ENCODE peak calls at places on chromosomes 3 and 15, in eight cellular contexts. O is Caki2, U is GM04503, I is dorsolateral prefrontal cortex, K is NAMALWA, Y is HTR-8/SVneo, Q is heart left ventricle, L is transverse colon. T is an unnamed sample.

GRCh38 chr3:72960812-72961518 is 35.6 kb upstream of the PPP4R2 start:
- DNase-seq in O (no peak), U (no peak), I (no peak), K (no peak), Y (no peak), Q (peak), L (peak), T (no peak)

GRCh38 chr3:127147291-127147905 is 45.5 kb upstream of the PRR23E start:
- DNase-seq in O (no peak), U (no peak), I (no peak), K (no peak), Y (no peak), Q (no peak), L (no peak), T (no peak)

GRCh38 chr15:74318376-74319137 is 48.9 kb downstream of the CYP11A1 start:
- DNase-seq in O (no peak), U (no peak), I (no peak), K (peak), Y (no peak), Q (peak), L (no peak), T (no peak)

GRCh38 chr3:158991146-158991705 is 189.4 kb downstream of the MFSD1 start:
- DNase-seq in O (no peak), U (no peak), I (no peak), K (no peak), Y (no peak), Q (no peak), L (peak), T (no peak)

GRCh38 chr3:171704002-171704401 is 106.3 kb downstream of the PLD1 start:
- DNase-seq in O (no peak), U (no peak), I (no peak), K (peak), Y (peak), Q (no peak), L (peak), T (peak)

GRCh38 chr3:56682458-56683121 is 475 bp downstream of the TASOR start:
- DNase-seq in O (peak), U (peak), I (peak), K (peak), Y (peak), Q (peak), L (peak), T (peak)

GRCh38 chr15:60476713-60477112 is 2.2 kb downstream of the ICE2 start:
- DNase-seq in O (no peak), U (peak), I (no peak), K (no peak), Y (no peak), Q (no peak), L (no peak), T (no peak)

GRCh38 chr3:45644467-45645201 is 44.6 kb upstream of the SACM1L start:
- DNase-seq in O (peak), U (peak), I (no peak), K (no peak), Y (peak), Q (no peak), L (no peak), T (no peak)

GRCh38 chr3:169218314-169218983 is 445.1 kb downstream of the MECOM start:
- DNase-seq in O (peak), U (no peak), I (no peak), K (peak), Y (peak), Q (peak), L (peak), T (no peak)

GRCh38 chr15:85749261-85750151 is 45.2 kb downstream of the KLHL25 start:
- DNase-seq in O (no peak), U (no peak), I (no peak), K (no peak), Y (no peak), Q (peak), L (no peak), T (no peak)

GRCh38 chr3:13655074-13655913 is 106.4 kb downstream of the FBLN2 start:
- DNase-seq in O (no peak), U (no peak), I (no peak), K (no peak), Y (peak), Q (peak), L (peak), T (no peak)

GRCh38 chr3:135930243-135930642 is 35.3 kb upstream of the PPP2R3A start:
- DNase-seq in O (no peak), U (no peak), I (no peak), K (no peak), Y (no peak), Q (no peak), L (no peak), T (no peak)

GRCh38 chr15:83287541-83288027 is 3.1 kb upstream of the BNC1 start:
- DNase-seq in O (no peak), U (peak), I (no peak), K (no peak), Y (peak), Q (no peak), L (no peak), T (no peak)

GRCh38 chr3:37787027-37787868 is 74.4 kb upstream of the CTDSPL start:
- DNase-seq in O (no peak), U (no peak), I (no peak), K (no peak), Y (no peak), Q (peak), L (no peak), T (no peak)

GRCh38 chr15:79960502-79961217 is 10.3 kb downstream of the BCL2A1 start:
- DNase-seq in O (no peak), U (no peak), I (no peak), K (no peak), Y (no peak), Q (no peak), L (no peak), T (no peak)

GRCh38 chr15:34336333-34336732 is 1.2 kb downstream of the SLC12A6 start:
- DNase-seq in O (no peak), U (no peak), I (no peak), K (no peak), Y (no peak), Q (no peak), L (peak), T (no peak)

GRCh38 chr15:69531302-69532027 is 78.8 kb downstream of the RPLP1 start:
- DNase-seq in O (no peak), U (no peak), I (peak), K (no peak), Y (no peak), Q (peak), L (no peak), T (no peak)

GRCh38 chr3:19559724-19560442 is 374.1 kb downstream of the EFHB start:
- DNase-seq in O (no peak), U (no peak), I (no peak), K (peak), Y (no peak), Q (no peak), L (no peak), T (peak)

GRCh38 chr3:58621086-58621830 is 44.1 kb upstream of the FAM107A start:
- DNase-seq in O (no peak), U (no peak), I (no peak), K (no peak), Y (no peak), Q (no peak), L (no peak), T (no peak)

T was measured in OCI-LY7.